ENCODE peak calls at places on chromosomes 3 and 15, in six cellular contexts. F, D, I, O, X and S are unnamed samples.

GRCh38 chr3:63309780-63310179 is 31.7 kb downstream of the SYNPR start:
- DNase-seq in F (no peak), I (no peak), O (no peak), D (no peak), X (no peak), S (no peak)

GRCh38 chr3:111509308-111509707 is 32.7 kb upstream of the CD96 start:
- DNase-seq in D (no peak), X (no peak), F (no peak), I (no peak), O (no peak), S (no peak)

GRCh38 chr3:128787256-128788253 is 61.6 kb downstream of the RAB7A start:
- DNase-seq in X (no peak), O (no peak), F (no peak), D (no peak), I (peak; percentile 77), S (peak; percentile 55)

GRCh38 chr3:184658223-184658860 is 53.5 kb downstream of the MAGEF1 start:
- DNase-seq in O (no peak), I (no peak), F (no peak), X (no peak), D (no peak), S (no peak)

GRCh38 chr3:16391936-16392536 is 121.5 kb downstream of the RFTN1 start:
- DNase-seq in D (no peak), I (no peak), X (no peak), O (no peak), F (no peak), S (no peak)

GRCh38 chr3:152609891-152610290 is 225.0 kb upstream of the P2RY1 start:
- DNase-seq in X (no peak), O (no peak), I (no peak), D (no peak), F (no peak), S (no peak)

GRCh38 chr3:152076148-152076547 is 192.6 kb upstream of the MBNL1 start:
- DNase-seq in D (no peak), F (no peak), O (no peak), X (no peak), I (no peak), S (peak; percentile 10)

GRCh38 chr3:43774799-43775198 is 84.1 kb downstream of the ABHD5 start:
- DNase-seq in X (no peak), D (no peak), I (no peak), O (no peak), F (no peak), S (no peak)

GRCh38 chr3:65402597-65402996 is 636.1 kb downstream of the MAGI1 start:
- DNase-seq in F (no peak), I (peak; percentile 82), X (peak; percentile 66), D (no peak), O (no peak), S (peak; percentile 99)

GRCh38 chr3:131053021-131053420 is 26.3 kb downstream of the NEK11 start:
- DNase-seq in I (no peak), F (no peak), O (no peak), X (no peak), D (no peak), S (peak; percentile 29)

GRCh38 chr3:170563712-170564423 is 22.0 kb downstream of the SLC7A14 start:
- DNase-seq in X (no peak), O (no peak), D (no peak), F (peak; percentile 23), I (peak; percentile 58), S (peak; percentile 71)

GRCh38 chr3:196163687-196164493 is 47.3 kb downstream of the ZDHHC19 start:
- DNase-seq in I (no peak), X (no peak), O (no peak), F (no peak), D (peak; percentile 90), S (no peak)

GRCh38 chr3:196518999-196519737 is 4.0 kb upstream of the SMCO1 start:
- DNase-seq in I (peak; percentile 25), O (peak; percentile 13), X (peak; percentile 44), F (no peak), D (no peak), S (peak; percentile 88)

GRCh38 chr3:103089758-103090157 is 654.9 kb downstream of the ZPLD1 start:
- DNase-seq in O (no peak), F (no peak), I (no peak), X (no peak), D (no peak), S (no peak)

GRCh38 chr3:34212671-34213070 is 414.2 kb downstream of the PDCD6IP start:
- DNase-seq in I (peak; percentile 61), O (no peak), D (no peak), X (no peak), F (no peak), S (peak; percentile 33)

GRCh38 chr15:84915011-84915958 is 30.8 kb downstream of the SLC28A1 start:
- DNase-seq in I (peak; percentile 96), D (peak; percentile 71), O (no peak), X (peak; percentile 88), F (peak; percentile 79), S (peak; percentile 95)

GRCh38 chr3:23811117-23811487 is 5.3 kb downstream of the UBE2E1 start:
- DNase-seq in O (no peak), X (no peak), I (no peak), F (no peak), D (no peak), S (no peak)

GRCh38 chr15:88613074-88613944 is 7.8 kb upstream of the AEN start:
- DNase-seq in F (no peak), X (no peak), D (no peak), I (peak; percentile 24), O (no peak), S (no peak)

GRCh38 chr15:32107477-32108080 is 77.3 kb downstream of the CHRNA7 start:
- DNase-seq in O (no peak), D (no peak), X (no peak), F (no peak), I (no peak), S (no peak)

GRCh38 chr15:82875411-82876003 is 66.1 kb downstream of the WHAMM start:
- DNase-seq in D (no peak), X (no peak), I (peak; percentile 69), F (no peak), O (no peak), S (peak; percentile 90)

GRCh38 chr3:45559560-45560118 is 34.9 kb upstream of the LIMD1 start:
- DNase-seq in F (no peak), X (no peak), D (no peak), I (no peak), O (no peak), S (no peak)

GRCh38 chr3:39105687-39106063 is 1.8 kb downstream of the GORASP1 start:
- DNase-seq in D (no peak), I (no peak), F (no peak), X (no peak), O (no peak), S (no peak)

GRCh38 chr15:25773248-25773647 is 89.9 kb downstream of the ATP10A start:
- DNase-seq in F (no peak), X (no peak), I (no peak), D (no peak), O (no peak), S (no peak)

DNA sequence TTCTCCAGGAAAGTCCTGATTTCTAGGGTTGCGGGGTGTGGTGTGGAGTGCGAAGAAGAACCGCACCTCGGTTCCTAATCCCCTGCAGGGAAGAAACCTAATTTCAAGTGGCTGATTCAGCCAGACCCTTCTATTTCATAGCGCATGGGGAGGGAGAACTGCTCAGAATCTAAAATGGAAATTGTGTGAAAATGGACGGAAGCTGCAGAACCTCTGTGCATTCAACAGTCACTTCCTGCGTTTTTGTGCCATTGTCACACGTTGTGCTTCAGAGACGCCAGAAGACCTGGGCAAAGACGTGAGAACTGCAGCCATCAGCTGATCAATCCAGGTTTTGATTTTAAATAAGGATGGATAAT is 1.2 kb downstream of the SIDT1 start:
- DNase-seq in O (peak; percentile 16), D (no peak), F (no peak), I (no peak), X (no peak), S (peak; percentile 10)
- H3K27me3 ChIP-seq in O (no peaks in the 10 kb centered on the region), D (peaks cover 19% of the 10 kb centered on the region), F (no peaks in the 10 kb centered on the region), I (peaks cover 56% of the 10 kb centered on the region), X (no peaks in the 10 kb centered on the region), S (peaks cover 73% of the 10 kb centered on the region)

DNA sequence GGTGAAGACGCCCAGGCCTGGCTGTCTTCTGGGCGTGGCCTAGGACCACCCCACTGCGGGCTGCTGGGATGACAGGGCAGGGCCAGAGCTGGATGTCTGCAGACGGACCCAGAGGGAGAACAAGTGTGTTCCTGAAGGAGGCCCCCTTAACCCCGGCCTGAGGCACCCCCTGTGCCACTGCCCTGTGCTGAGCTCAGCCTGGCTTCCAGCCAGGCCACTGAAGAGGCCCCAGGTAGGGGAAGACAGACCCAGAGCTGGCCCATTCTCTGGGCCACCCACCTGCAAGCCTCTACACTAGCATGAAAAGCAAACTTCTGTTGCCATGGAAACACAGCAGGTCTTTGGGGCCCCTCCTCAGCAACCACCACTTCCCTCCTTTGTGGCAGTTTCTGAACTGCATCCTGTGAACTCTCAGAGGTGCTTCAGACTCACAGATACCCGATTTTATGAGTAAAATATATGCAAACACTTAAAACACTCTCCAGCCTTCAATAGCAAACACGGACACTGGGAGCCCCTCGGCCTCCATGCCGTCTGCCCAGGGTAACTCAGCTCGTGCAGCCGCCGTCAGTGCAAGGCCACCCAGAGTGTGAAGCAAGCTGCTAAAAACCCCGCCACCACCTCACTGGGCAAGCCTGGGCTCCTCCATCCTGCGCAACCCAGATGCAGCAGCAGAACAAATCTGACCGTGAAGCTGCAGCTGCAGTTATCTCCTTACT is 42.5 kb downstream of the CMTM6 start:
- DNase-seq in O (peak; percentile 79), D (no peak), I (no peak), F (no peak), X (no peak), S (no peak)
- H3K4me3 ChIP-seq in O (peak overlapping the region; percentile 32), D (no peak overlapping the region), I (no peak overlapping the region), F (peak overlapping the region; percentile 30), X (no peak overlapping the region), S (no peak overlapping the region)

GRCh38 chr15:93202405-93202804 is 113.4 kb upstream of the RGMA start:
- DNase-seq in I (no peak), F (no peak), D (no peak), X (no peak), O (no peak), S (no peak)
- H3K27me3 ChIP-seq in I (no peaks in the 10 kb centered on the region), F (no peaks in the 10 kb centered on the region), D (no peaks in the 10 kb centered on the region), X (no peaks in the 10 kb centered on the region), O (no peaks in the 10 kb centered on the region), S (no peaks in the 10 kb centered on the region)

GRCh38 chr15:74696398-74696729 is 540 bp upstream of the EDC3 start:
- DNase-seq in X (no peak), F (no peak), O (no peak), D (no peak), I (no peak), S (no peak)

GRCh38 chr15:74695597-74696397 is at the start of gene EDC3:
- DNase-seq in F (peak; percentile 40), X (peak; percentile 89), I (peak; percentile 72), D (peak; percentile 94), O (peak; percentile 77), S (peak; percentile 94)

GRCh38 chr15:74692327-74692726 is 3.5 kb downstream of the EDC3 start:
- DNase-seq in X (no peak), I (no peak), F (no peak), O (no peak), D (no peak), S (no peak)

DNA sequence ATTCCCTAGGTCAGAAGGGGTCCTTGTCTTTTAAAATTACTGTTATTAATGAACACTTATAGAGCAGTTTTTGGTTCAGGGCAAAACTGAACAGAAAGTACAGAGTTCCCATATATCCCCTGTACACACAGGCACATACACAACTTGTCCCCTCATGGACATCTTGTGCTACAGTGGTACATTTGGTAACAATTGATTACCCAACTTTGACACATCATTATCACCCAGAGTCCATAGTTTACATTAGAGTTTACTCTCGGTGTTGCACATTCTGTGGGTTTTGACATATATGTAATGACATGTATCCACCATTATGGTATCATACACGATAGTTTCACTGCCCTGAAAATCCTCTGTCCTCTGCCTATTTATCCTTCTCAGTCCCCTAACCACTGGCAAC is 984 bp upstream of the EDC3 start:
- DNase-seq in X (no peak), F (no peak), O (no peak), I (no peak), D (no peak), S (no peak)
- H3K4me3 ChIP-seq in X (peak overlapping the region; percentile 81), F (peak overlapping the region; percentile 83), O (peak overlapping the region; percentile 72), I (peak overlapping the region; percentile 86), D (no peak overlapping the region), S (peak overlapping the region; percentile 98)